ENCODE peak calls at places on chromosomes 6 and 20, in ten cellular contexts. M is type B pancreatic cell, E is neural progenitor cell, J is NCI-H1436, Y is NCI-H2081 treated with DMSO at 0.1 percent for 48 hours, K is G401, C is T-helper 22 cell, F is ecto neural progenitor cell, S is NCI-H1105, Z is lower lobe of right lung. P is an unnamed sample.

GRCh38 chr6:151451417-151451949 is 443 bp downstream of the RMND1 start:
- DNase-seq in M (no peak), E (no peak), J (no peak), Y (no peak), K (no peak), C (no peak), F (no peak), S (no peak), Z (no peak), P (no peak)

GRCh38 chr6:125789576-125790402 is 971 bp upstream of the NCOA7 start:
- DNase-seq in M (no peak), E (peak), J (peak), Y (no peak), K (peak), C (no peak), F (no peak), S (peak), Z (peak), P (no peak)

GRCh38 chr6:125859691-125860210 is 69.0 kb downstream of the NCOA7 start:
- DNase-seq in M (no peak), E (no peak), J (no peak), Y (no peak), K (peak), C (no peak), F (no peak), S (no peak), Z (no peak), P (no peak)

GRCh38 chr6:626236-626635 is 30.7 kb downstream of the HUS1B start:
- DNase-seq in M (no peak), E (no peak), J (no peak), Y (no peak), K (no peak), C (no peak), F (no peak), S (no peak), Z (no peak), P (no peak)

GRCh38 chr20:846894-847278 is 13.4 kb downstream of the FAM110A start:
- DNase-seq in M (no peak), E (no peak), J (no peak), Y (no peak), K (no peak), C (peak), F (no peak), S (no peak), Z (peak), P (no peak)

GRCh38 chr20:47062226-47062880 is 167.7 kb downstream of the EYA2 start:
- DNase-seq in M (no peak), E (no peak), J (no peak), Y (no peak), K (no peak), C (no peak), F (no peak), S (no peak), Z (no peak), P (no peak)

GRCh38 chr6:134373282-134373922 is 55.5 kb upstream of the SGK1 start:
- DNase-seq in M (no peak), E (no peak), J (no peak), Y (no peak), K (no peak), C (no peak), F (no peak), S (no peak), Z (peak), P (peak)

GRCh38 chr20:61963149-61963548 is 102.5 kb downstream of the TAF4 start:
- DNase-seq in M (peak), E (no peak), J (no peak), Y (no peak), K (no peak), C (no peak), F (no peak), S (no peak), Z (no peak), P (no peak)

GRCh38 chr6:145689529-145689928 is 45.8 kb downstream of the EPM2A start:
- DNase-seq in M (no peak), E (no peak), J (no peak), Y (no peak), K (no peak), C (no peak), F (no peak), S (no peak), Z (no peak), P (no peak)

GRCh38 chr6:111880181-111880944 is 7.1 kb upstream of the FYN start:
- DNase-seq in M (no peak), E (no peak), J (no peak), Y (no peak), K (no peak), C (no peak), F (no peak), S (no peak), Z (no peak), P (no peak)

GRCh38 chr6:6811151-6812002 is 222.9 kb downstream of the LY86 start:
- DNase-seq in M (no peak), E (peak), J (peak), Y (peak), K (no peak), C (peak), F (no peak), S (no peak), Z (no peak), P (peak)

GRCh38 chr6:78910611-78911134 is 43.3 kb downstream of the IRAK1BP1 start:
- DNase-seq in M (peak), E (peak), J (no peak), Y (no peak), K (no peak), C (no peak), F (peak), S (peak), Z (peak), P (no peak)

GRCh38 chr6:27957526-27957925 is 485 bp downstream of the OR2B6 start:
- DNase-seq in M (no peak), E (no peak), J (no peak), Y (no peak), K (no peak), C (no peak), F (no peak), S (no peak), Z (no peak), P (no peak)

GRCh38 chr6:159946912-159947311 is 22.0 kb upstream of the IGF2R start:
- DNase-seq in M (no peak), E (no peak), J (no peak), Y (no peak), K (no peak), C (no peak), F (no peak), S (no peak), Z (no peak), P (no peak)

GRCh38 chr6:10809098-10809497 is 29.2 kb downstream of the MAK start:
- DNase-seq in M (no peak), E (no peak), J (no peak), Y (no peak), K (no peak), C (no peak), F (no peak), S (no peak), Z (no peak), P (no peak)

GRCh38 chr20:50029697-50030428 is 47.1 kb downstream of the SNAI1 start:
- DNase-seq in M (no peak), E (no peak), J (no peak), Y (no peak), K (no peak), C (no peak), F (peak), S (no peak), Z (no peak), P (peak)

GRCh38 chr6:80094017-80094416 is 12.5 kb upstream of the BCKDHB start:
- DNase-seq in M (no peak), E (peak), J (no peak), Y (no peak), K (peak), C (no peak), F (no peak), S (peak), Z (no peak), P (no peak)

GRCh38 chr20:24994470-24995368 is 2.2 kb upstream of the APMAP start:
- DNase-seq in M (peak), E (peak), J (peak), Y (peak), K (peak), C (peak), F (peak), S (peak), Z (peak), P (no peak)